ENCODE peak calls at places on chromosome 12, in nine cellular contexts. W is stomach, S is K562, L is A549, N is HepG2, Y is SK-N-SH, V is tibial nerve, Z is H1, I is ovary. E is an unnamed sample.

GRCh38 chr12:124939428-124940142 is 25.1 kb upstream of the UBC start:
- DNase-seq in S (peak), L (peak), W (peak), N (peak), Y (peak), I (peak), V (peak), Z (peak), E (peak)

GRCh38 chr12:94263905-94264655 is 115.7 kb downstream of the PLXNC1 start:
- DNase-seq in W (no peak), I (no peak), Y (no peak), S (no peak), V (no peak), N (no peak), L (no peak), Z (peak), E (no peak)

GRCh38 chr12:95213928-95214327 is 3.3 kb downstream of the FGD6 start:
- DNase-seq in Z (no peak), L (no peak), V (no peak), N (no peak), Y (no peak), S (no peak), I (no peak), W (no peak), E (no peak)

GRCh38 chr12:49094104-49094948 is at the start of gene DHH:
- DNase-seq in Y (peak), N (no peak), V (no peak), Z (no peak), W (no peak), I (peak), S (peak), L (no peak), E (no peak)

GRCh38 chr12:94183702-94184379 is 35.5 kb downstream of the PLXNC1 start:
- DNase-seq in N (peak), S (no peak), V (no peak), Z (no peak), W (no peak), I (no peak), L (no peak), Y (no peak), E (no peak)

GRCh38 chr12:70241845-70242244 is 1.4 kb upstream of the CNOT2 start:
- DNase-seq in W (no peak), I (no peak), Y (no peak), N (no peak), S (no peak), V (no peak), Z (no peak), L (no peak), E (no peak)

GRCh38 chr12:32502693-32503510 is 103.5 kb downstream of the FGD4 start:
- DNase-seq in I (peak), S (no peak), Y (no peak), Z (no peak), V (no peak), W (no peak), L (no peak), N (no peak), E (no peak)

GRCh38 chr12:6567824-6568617 is at the start of gene NOP2:
- DNase-seq in Z (peak), V (peak), I (peak), Y (peak), S (peak), N (peak), W (peak), L (peak), E (peak)

GRCh38 chr12:127773520-127773919 is 493.4 kb upstream of the TMEM132C start:
- DNase-seq in W (no peak), Y (no peak), Z (no peak), I (no peak), N (peak), S (peak), V (no peak), L (no peak), E (no peak)

GRCh38 chr12:87233636-87234035 is 795.6 kb downstream of the C12orf50 start:
- DNase-seq in I (no peak), S (no peak), Y (no peak), V (no peak), W (no peak), Z (no peak), N (no peak), L (no peak), E (no peak)

GRCh38 chr12:110821917-110822316 is 24.9 kb upstream of the CCDC63 start:
- DNase-seq in I (no peak), L (no peak), Z (no peak), W (no peak), V (no peak), S (no peak), N (no peak), Y (no peak), E (no peak)

GRCh38 chr12:124578854-124579253 is 11.4 kb upstream of the NCOR2 start:
- DNase-seq in L (no peak), Y (no peak), S (no peak), W (no peak), V (no peak), N (no peak), I (no peak), Z (no peak), E (no peak)

GRCh38 chr12:11724888-11725310 is 75.4 kb downstream of the ETV6 start:
- DNase-seq in N (no peak), V (no peak), Z (no peak), S (peak), L (no peak), I (no peak), W (no peak), Y (no peak), E (no peak)

GRCh38 chr12:3275171-3276041 is 198.2 kb downstream of the TSPAN9 start:
- DNase-seq in V (peak), S (peak), W (peak), I (peak), Y (peak), Z (peak), L (peak), N (peak), E (peak)

GRCh38 chr12:108525681-108526080 is 10.6 kb downstream of the FICD start:
- DNase-seq in I (no peak), N (no peak), L (no peak), S (no peak), V (no peak), Z (no peak), W (no peak), Y (no peak), E (no peak)

GRCh38 chr12:2382391-2383155 is 329.8 kb downstream of the CACNA1C start:
- DNase-seq in Y (no peak), V (no peak), S (no peak), N (no peak), L (no peak), W (no peak), Z (no peak), I (no peak), E (no peak)

GRCh38 chr12:67534046-67534445 is 114.5 kb upstream of the DYRK2 start:
- DNase-seq in I (no peak), Y (no peak), S (no peak), W (no peak), Z (no peak), V (no peak), N (no peak), L (no peak), E (no peak)

GRCh38 chr12:60101715-60102114 is 505.9 kb downstream of the SLC16A7 start:
- DNase-seq in Z (no peak), W (no peak), L (no peak), Y (no peak), V (no peak), S (no peak), N (no peak), I (no peak), E (no peak)

GRCh38 chr12:25717552-25717951 is 164.5 kb upstream of the LMNTD1 start:
- DNase-seq in I (no peak), Z (no peak), V (no peak), L (no peak), W (no peak), Y (no peak), S (no peak), N (no peak), E (no peak)
- TF ChIP-seq EP300 in I (no peak), Z (no peak), V (no peak), L (no peak), W (no peak), Y (no peak), S (no peak), N (no peak), E (no peak)

DNA sequence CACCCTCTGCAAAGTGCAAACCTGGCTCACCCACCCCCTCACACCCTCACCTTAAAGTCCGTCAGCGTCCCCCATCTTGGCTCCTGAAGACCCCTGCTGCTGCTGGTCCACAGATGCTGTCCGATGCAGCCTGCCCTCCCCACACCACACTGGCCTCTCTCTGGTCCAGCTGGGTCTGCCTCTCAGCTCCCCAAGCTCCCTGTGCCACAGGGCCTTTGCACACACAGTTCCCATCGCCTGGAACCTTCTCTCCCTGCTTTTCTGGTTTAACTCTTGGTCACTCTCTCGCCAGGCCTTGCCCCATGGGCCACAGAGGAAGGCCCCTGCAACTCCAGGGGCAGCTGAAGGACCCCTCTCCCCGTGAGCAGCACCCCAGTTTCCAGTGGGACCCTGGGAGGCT is 44.9 kb downstream of the TESC start:
- DNase-seq in Z (no peak), V (no peak), N (no peak), W (no peak), I (no peak), L (no peak), S (no peak), Y (no peak), E (no peak)
- TF ChIP-seq CTCF in Z (no peak), V (no peak), N (no peak), W (no peak), I (no peak), L (no peak), S (no peak), Y (no peak), E (no peak)

DNA sequence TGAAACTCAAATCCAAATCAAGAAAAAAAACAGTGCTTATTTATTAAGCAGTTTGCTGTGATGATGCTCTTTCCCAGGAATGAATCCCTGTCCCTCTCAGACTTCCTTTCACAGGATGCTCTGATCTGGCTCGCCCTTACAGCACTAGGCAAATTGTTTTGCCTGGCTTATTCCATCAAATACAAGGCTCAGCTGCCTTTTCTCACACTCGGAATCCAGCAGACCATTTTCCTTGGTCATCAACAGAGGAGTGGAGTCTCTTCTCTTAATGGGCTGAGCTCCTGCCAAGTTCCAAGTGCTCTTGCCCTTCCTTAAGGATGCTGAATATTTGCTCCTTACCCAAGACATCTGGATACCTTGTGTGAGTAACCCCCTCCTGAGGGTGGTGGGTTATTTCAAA is 264.2 kb upstream of the FAR2 start:
- DNase-seq in I (no peak), N (no peak), W (no peak), Z (no peak), V (no peak), Y (peak), S (no peak), L (no peak), E (no peak)
- TF ChIP-seq EP300 in I (no peak), N (no peak), W (no peak), Z (no peak), V (no peak), Y (peak), S (no peak), L (no peak), E (no peak)

GRCh38 chr12:116102019-116102418 is 175.5 kb downstream of the MED13L start:
- DNase-seq in V (no peak), Y (no peak), I (no peak), S (no peak), L (no peak), W (no peak), Z (no peak), N (no peak), E (no peak)

GRCh38 chr12:116106870-116107269 is 170.6 kb downstream of the MED13L start:
- DNase-seq in N (no peak), L (no peak), Y (no peak), I (no peak), S (no peak), W (no peak), V (no peak), Z (no peak), E (no peak)

GRCh38 chr12:116099664-116100432 is 177.6 kb downstream of the MED13L start:
- DNase-seq in Z (no peak), I (no peak), W (no peak), V (no peak), N (no peak), S (no peak), L (no peak), Y (no peak), E (no peak)

GRCh38 chr12:116104167-116104750 is 173.2 kb downstream of the MED13L start:
- DNase-seq in L (no peak), W (no peak), N (no peak), S (no peak), Y (no peak), I (no peak), V (no peak), Z (no peak), E (no peak)
- TF ChIP-seq CTCF in L (no peak), W (no peak), N (no peak), S (no peak), Y (no peak), I (no peak), V (no peak), Z (no peak), E (no peak)

GRCh38 chr12:10052111-10052913 is 21.8 kb downstream of the CLEC9A start:
- DNase-seq in N (no peak), S (no peak), Z (no peak), V (no peak), Y (no peak), I (no peak), L (no peak), W (no peak), E (no peak)
- TF ChIP-seq EP300 in N (no peak), S (no peak), Z (no peak), V (no peak), Y (no peak), I (no peak), L (no peak), W (no peak), E (no peak)

E was measured in transverse colon.